ENCODE peak calls at places on chromosomes 11 and 22, in seven cellular contexts. Q, G, I, U, W, Z and F are unnamed samples.

GRCh38 chr11:43735931-43736330 is 55.4 kb downstream of the HSD17B12 start:
- DNase-seq in Q (no peak), G (no peak), I (no peak), U (no peak), W (no peak), Z (no peak), F (no peak)

GRCh38 chr11:120807414-120808150 is 216.3 kb upstream of the TBCEL start:
- DNase-seq in Q (no peak), G (no peak), I (no peak), U (no peak), W (peak; percentile 78), Z (no peak), F (no peak)

GRCh38 chr11:67058506-67058905 is 1.9 kb downstream of the RHOD start:
- DNase-seq in Q (no peak), G (no peak), I (no peak), U (no peak), W (no peak), Z (no peak), F (no peak)

GRCh38 chr22:30304495-30305244 is 15.4 kb upstream of the CASTOR1 start:
- DNase-seq in Q (no peak), G (no peak), I (peak; percentile 51), U (no peak), W (no peak), Z (no peak), F (no peak)

GRCh38 chr22:36452473-36453265 is 28.8 kb downstream of the TXN2 start:
- DNase-seq in Q (no peak), G (no peak), I (no peak), U (no peak), W (no peak), Z (no peak), F (no peak)

GRCh38 chr11:42631223-42631843 is 680.5 kb upstream of the API5 start:
- DNase-seq in Q (no peak), G (no peak), I (no peak), U (no peak), W (no peak), Z (no peak), F (no peak)

GRCh38 chr22:38270091-38270972 is 2.5 kb downstream of the TMEM184B start:
- DNase-seq in Q (no peak), G (no peak), I (no peak), U (no peak), W (no peak), Z (no peak), F (no peak)

GRCh38 chr11:29318134-29318845 is 698.5 kb downstream of the KCNA4 start:
- DNase-seq in Q (no peak), G (no peak), I (no peak), U (no peak), W (no peak), Z (no peak), F (no peak)

GRCh38 chr11:47189100-47189834 is 3.0 kb upstream of the PACSIN3 start:
- DNase-seq in Q (no peak), G (no peak), I (peak; percentile 90), U (no peak), W (peak; percentile 62), Z (no peak), F (no peak)

DNA sequence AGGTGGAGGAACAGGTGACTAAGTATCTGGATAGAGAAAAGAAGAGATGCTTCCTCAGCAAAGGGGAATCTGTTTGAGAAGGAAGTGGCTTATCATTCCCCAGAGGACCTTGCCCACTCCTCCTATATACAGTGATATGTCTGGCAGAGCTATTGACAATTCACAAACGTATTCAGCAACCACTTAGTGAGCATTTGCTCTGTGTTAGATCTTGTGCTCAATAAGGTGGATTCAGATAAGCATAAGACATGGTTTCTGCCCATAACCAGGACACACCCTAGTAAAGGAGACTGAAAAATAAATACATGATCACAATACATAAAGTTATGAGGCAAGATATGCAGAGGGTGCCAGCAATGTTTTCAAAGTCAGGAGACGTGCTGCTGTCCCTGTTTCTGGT is 1.4 kb downstream of the TMEM9B start:
- DNase-seq in Q (no peak), G (no peak), I (no peak), U (no peak), W (no peak), Z (no peak), F (no peak)
- H3K27ac ChIP-seq in Q (no peak overlapping the region), G (no peak overlapping the region), I (no peak overlapping the region), U (peak overlapping the region; percentile 94), W (no peak overlapping the region), Z (no peak overlapping the region), F (no peak overlapping the region)

GRCh38 chr22:46734830-46735453 is 3.1 kb downstream of the CERK start:
- DNase-seq in Q (peak; percentile 72), G (peak; percentile 72), I (no peak), U (no peak), W (no peak), Z (peak; percentile 92), F (no peak)

GRCh38 chr22:46737976-46738641 is at the start of gene CERK:
- DNase-seq in Q (peak; percentile 76), G (peak; percentile 76), I (peak; percentile 78), U (peak; percentile 41), W (peak; percentile 41), Z (peak; percentile 96), F (peak; percentile 85)

GRCh38 chr22:46737105-46737975 is 712 bp downstream of the CERK start:
- DNase-seq in Q (peak; percentile 32), G (peak; percentile 47), I (no peak), U (no peak), W (peak; percentile 18), Z (peak; percentile 89), F (peak; percentile 62)

GRCh38 chr22:46736705-46737104 is 1.3 kb downstream of the CERK start:
- DNase-seq in Q (no peak), G (no peak), I (no peak), U (no peak), W (no peak), Z (peak; percentile 38), F (no peak)

GRCh38 chr22:46735747-46736608 is 2.1 kb downstream of the CERK start:
- DNase-seq in Q (no peak), G (no peak), I (no peak), U (no peak), W (no peak), Z (no peak), F (no peak)
- H3K27ac ChIP-seq in Q (peak overlapping the region; percentile 86), G (peak overlapping the region; percentile 59), I (peak overlapping the region; percentile 90), U (peak overlapping the region; percentile 92), W (no peak overlapping the region), Z (no peak overlapping the region), F (no peak overlapping the region)

GRCh38 chr11:20025331-20025840 is 134.9 kb downstream of the DBX1 start:
- DNase-seq in Q (no peak), G (no peak), I (no peak), U (no peak), W (no peak), Z (no peak), F (no peak)
- H3K27ac ChIP-seq in Q (no peak overlapping the region), G (no peak overlapping the region), I (no peak overlapping the region), U (no peak overlapping the region), W (peak overlapping the region; percentile 92), Z (no peak overlapping the region), F (no peak overlapping the region)

DNA sequence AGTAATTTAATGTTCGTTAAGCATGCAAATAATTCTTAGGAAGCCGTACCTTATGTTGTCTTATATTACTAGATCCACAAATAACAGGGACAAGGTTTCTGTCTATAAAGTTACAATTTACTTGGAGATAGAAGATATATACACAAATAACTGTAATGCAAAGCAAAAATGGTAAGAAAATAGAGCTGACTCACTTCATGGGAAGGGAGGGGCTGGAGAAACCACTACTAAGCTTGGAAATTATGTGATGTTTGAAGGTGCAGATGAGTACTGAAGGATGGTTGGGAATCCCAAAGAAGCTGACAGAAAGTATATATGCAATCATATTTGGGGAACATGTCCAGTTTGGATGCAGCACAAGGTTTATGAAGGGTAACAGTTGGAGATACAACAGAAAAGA is 4.0 kb downstream of the NPAT start:
- DNase-seq in Q (no peak), G (no peak), I (no peak), U (no peak), W (no peak), Z (no peak), F (no peak)
- H3K27ac ChIP-seq in Q (no peak overlapping the region), G (no peak overlapping the region), I (no peak overlapping the region), U (no peak overlapping the region), W (no peak overlapping the region), Z (no peak overlapping the region), F (no peak overlapping the region)

DNA sequence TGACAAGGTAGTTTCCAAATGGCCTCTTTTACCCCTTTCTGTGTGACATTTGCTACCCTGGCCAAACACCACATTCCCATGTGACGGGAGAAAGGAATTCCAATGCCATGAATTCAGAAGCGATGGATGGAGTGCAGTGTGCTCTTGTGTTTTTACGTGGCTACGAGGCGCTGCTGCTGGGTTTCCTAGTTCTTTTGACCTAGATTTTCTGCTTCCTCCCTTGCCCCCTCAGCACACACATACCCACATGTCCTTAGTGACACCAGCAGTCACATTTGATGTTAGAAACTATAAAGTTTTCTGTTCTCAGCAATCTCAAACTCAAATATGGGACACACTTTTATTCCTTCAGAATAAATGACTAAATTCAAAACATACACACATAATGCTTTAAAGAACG is 7.8 kb upstream of the TMA7B start:
- DNase-seq in Q (no peak), G (no peak), I (no peak), U (no peak), W (no peak), Z (no peak), F (no peak)
- H3K27ac ChIP-seq in Q (peak overlapping the region; percentile 62), G (peak overlapping the region; percentile 36), I (no peak overlapping the region), U (no peak overlapping the region), W (no peak overlapping the region), Z (no peak overlapping the region), F (no peak overlapping the region)

GRCh38 chr11:10064828-10065227 is 229.2 kb downstream of the SBF2 start:
- DNase-seq in Q (no peak), G (no peak), I (no peak), U (no peak), W (no peak), Z (no peak), F (no peak)

GRCh38 chr11:10067629-10068300 is 226.3 kb downstream of the SBF2 start:
- DNase-seq in Q (no peak), G (no peak), I (no peak), U (no peak), W (no peak), Z (no peak), F (no peak)

GRCh38 chr11:10072142-10072541 is 221.9 kb downstream of the SBF2 start:
- DNase-seq in Q (no peak), G (no peak), I (no peak), U (no peak), W (no peak), Z (no peak), F (no peak)

DNA sequence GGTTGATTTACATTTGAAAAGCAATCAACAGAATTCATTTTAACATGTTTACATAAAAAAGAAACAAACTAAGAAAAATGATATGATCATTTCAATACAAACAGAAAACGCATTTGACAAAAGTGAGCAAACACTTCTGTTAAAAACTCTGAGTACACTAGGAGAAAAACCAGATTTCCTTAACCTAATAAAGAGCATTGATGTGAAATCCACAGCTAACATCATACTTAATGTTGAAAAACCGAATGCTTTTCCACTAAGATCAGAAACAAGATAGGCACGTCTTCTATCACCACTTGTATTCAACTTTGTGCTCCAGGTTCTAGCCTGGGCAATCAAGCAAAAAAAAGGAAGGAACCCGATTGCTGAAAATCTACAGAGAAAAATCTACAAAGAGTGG is 227.6 kb downstream of the SBF2 start:
- DNase-seq in Q (no peak), G (no peak), I (no peak), U (no peak), W (no peak), Z (no peak), F (no peak)
- H3K27ac ChIP-seq in Q (no peak overlapping the region), G (no peak overlapping the region), I (no peak overlapping the region), U (no peak overlapping the region), W (no peak overlapping the region), Z (no peak overlapping the region), F (no peak overlapping the region)